ENCODE peak calls at places on chromosome 1, in six cellular contexts. K is upper lobe of left lung, S is right atrium auricular region, L is stomach, Q is psoas muscle, G is IMR-90. M is an unnamed sample. For H3K4me1, the result is how much of the 10 kb centered on the place peaks cover.

GRCh38 chr1:180594723-180595122 is 36.0 kb downstream of the OVAAL start:
- DNase-seq in K (no peak), S (no peak), Q (no peak), L (no peak), G (no peak), M (no peak)

GRCh38 chr1:45953934-45954333 is 150.5 kb downstream of the MAST2 start:
- DNase-seq in Q (no peak), G (peak), L (no peak), K (no peak), S (no peak), M (no peak)

GRCh38 chr1:109516872-109517271 is 7.3 kb upstream of the AMIGO1 start:
- DNase-seq in K (no peak), L (no peak), S (no peak), G (peak), Q (no peak), M (no peak)

GRCh38 chr1:245332513-245332912 is 177.7 kb downstream of the KIF26B start:
- DNase-seq in L (no peak), K (no peak), Q (no peak), S (no peak), G (peak), M (no peak)

GRCh38 chr1:24318238-24318987 is 744 bp upstream of the GRHL3 start:
- DNase-seq in K (no peak), L (no peak), Q (no peak), S (no peak), G (peak), M (no peak)

GRCh38 chr1:241229216-241229615 is 127.8 kb downstream of the RGS7 start:
- DNase-seq in K (no peak), S (no peak), Q (no peak), G (no peak), L (peak), M (no peak)

GRCh38 chr1:3674100-3675094 is 22.1 kb downstream of the TP73 start:
- DNase-seq in K (peak), L (no peak), Q (peak), S (no peak), G (no peak), M (peak)

GRCh38 chr1:201002510-201002909 is 21.0 kb downstream of the KIF21B start:
- DNase-seq in K (no peak), L (no peak), G (no peak), Q (no peak), S (no peak), M (no peak)

GRCh38 chr1:214022229-214022791 is 34.5 kb downstream of the PROX1 start:
- DNase-seq in G (no peak), L (no peak), Q (no peak), K (no peak), S (no peak), M (no peak)

GRCh38 chr1:17377325-17377953 is 5.4 kb downstream of the PADI6 start:
- DNase-seq in K (no peak), G (no peak), Q (no peak), S (no peak), L (no peak), M (peak)

GRCh38 chr1:234638832-234639799 is 29.1 kb upstream of the IRF2BP2 start:
- DNase-seq in Q (no peak), G (peak), S (no peak), K (no peak), L (no peak), M (no peak)

GRCh38 chr1:58895082-58895481 is 111.2 kb upstream of the JUN start:
- DNase-seq in G (no peak), Q (no peak), K (no peak), S (no peak), L (no peak), M (no peak)

GRCh38 chr1:158126425-158126824 is 54.3 kb upstream of the CD1D start:
- DNase-seq in G (no peak), S (no peak), K (no peak), L (no peak), Q (no peak), M (peak)

GRCh38 chr1:84096121-84096635 is 47.9 kb upstream of the PRKACB start:
- DNase-seq in G (peak), K (no peak), S (no peak), Q (no peak), L (no peak), M (no peak)

GRCh38 chr1:63624911-63625310 is 31.7 kb downstream of the PGM1 start:
- DNase-seq in L (no peak), S (no peak), G (no peak), K (no peak), Q (no peak), M (no peak)

GRCh38 chr1:235468970-235469369 is 35.3 kb downstream of the B3GALNT2 start:
- DNase-seq in K (no peak), Q (no peak), L (no peak), S (no peak), G (peak), M (no peak)

GRCh38 chr1:22142315-22143064 is 407 bp downstream of the WNT4 start:
- DNase-seq in Q (peak), L (peak), S (no peak), K (peak), G (no peak), M (peak)

GRCh38 chr1:53286950-53287349 is 40.9 kb downstream of the LRP8 start:
- DNase-seq in G (no peak), L (no peak), Q (no peak), K (no peak), S (no peak), M (no peak)

GRCh38 chr1:6801998-6802397 is 16.7 kb downstream of the CAMTA1 start:
- DNase-seq in S (no peak), L (no peak), Q (no peak), K (no peak), G (peak), M (no peak)

GRCh38 chr1:72140222-72140621 is 142.1 kb downstream of the NEGR1 start:
- DNase-seq in K (no peak), G (no peak), S (no peak), Q (no peak), L (no peak), M (no peak)

GRCh38 chr1:1308756-1309524 is 543 bp downstream of the PUSL1 start:
- DNase-seq in K (peak), S (no peak), L (no peak), Q (no peak), G (no peak), M (peak)

GRCh38 chr1:44670751-44671640 is 3.3 kb downstream of the TMEM53 start:
- DNase-seq in L (no peak), S (no peak), Q (no peak), K (no peak), G (no peak), M (no peak)

GRCh38 chr1:54118704-54119103 is 34.1 kb downstream of the CDCP2 start:
- DNase-seq in K (no peak), Q (no peak), G (peak), L (no peak), S (no peak), M (no peak)

GRCh38 chr1:204513117-204513716 is 3.0 kb upstream of the MDM4 start:
- DNase-seq in G (no peak), Q (no peak), S (no peak), L (no peak), K (no peak), M (no peak)

GRCh38 chr1:27637052-27637451 is 2.1 kb upstream of the FGR start:
- DNase-seq in S (no peak), G (peak), L (no peak), K (no peak), Q (no peak), M (peak)

GRCh38 chr1:16038620-16038912 is 5.0 kb upstream of the CLCNKB start:
- DNase-seq in K (no peak), L (no peak), Q (no peak), S (no peak), G (no peak), M (no peak)

GRCh38 chr1:33641099-33641830 is 168.8 kb downstream of the ZSCAN20 start:
- DNase-seq in G (peak), L (no peak), K (no peak), S (no peak), Q (no peak), M (peak)
- TF ChIP-seq CTCF in G (peak), L (peak), K (peak), S (peak), Q (no peak), M (peak)

DNA sequence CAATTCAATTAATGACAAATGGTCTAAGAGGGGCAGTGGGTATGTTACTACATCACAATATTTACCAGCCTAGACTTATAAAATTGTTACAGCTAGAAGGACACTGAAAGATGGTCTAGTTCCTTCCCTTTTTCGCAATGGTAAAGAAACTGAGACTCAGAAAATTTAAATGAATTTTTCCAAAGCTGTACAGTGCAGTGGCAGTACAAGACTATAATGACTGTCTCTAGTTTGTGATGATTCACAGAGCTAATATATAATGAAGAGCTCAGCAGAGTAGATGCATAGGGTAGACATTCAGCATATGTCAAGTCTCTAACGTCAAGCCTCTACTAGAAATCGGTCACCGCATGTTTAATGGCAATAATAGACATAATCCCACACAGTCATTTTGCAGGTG is 4.6 kb downstream of the PLPP3 start:
- DNase-seq in G (no peak), S (no peak), Q (no peak), K (no peak), L (no peak), M (no peak)
- H3K4me1 ChIP-seq in G (under half), S (half or more), Q (half or more), K (under half), L (half or more), M (under half)

DNA sequence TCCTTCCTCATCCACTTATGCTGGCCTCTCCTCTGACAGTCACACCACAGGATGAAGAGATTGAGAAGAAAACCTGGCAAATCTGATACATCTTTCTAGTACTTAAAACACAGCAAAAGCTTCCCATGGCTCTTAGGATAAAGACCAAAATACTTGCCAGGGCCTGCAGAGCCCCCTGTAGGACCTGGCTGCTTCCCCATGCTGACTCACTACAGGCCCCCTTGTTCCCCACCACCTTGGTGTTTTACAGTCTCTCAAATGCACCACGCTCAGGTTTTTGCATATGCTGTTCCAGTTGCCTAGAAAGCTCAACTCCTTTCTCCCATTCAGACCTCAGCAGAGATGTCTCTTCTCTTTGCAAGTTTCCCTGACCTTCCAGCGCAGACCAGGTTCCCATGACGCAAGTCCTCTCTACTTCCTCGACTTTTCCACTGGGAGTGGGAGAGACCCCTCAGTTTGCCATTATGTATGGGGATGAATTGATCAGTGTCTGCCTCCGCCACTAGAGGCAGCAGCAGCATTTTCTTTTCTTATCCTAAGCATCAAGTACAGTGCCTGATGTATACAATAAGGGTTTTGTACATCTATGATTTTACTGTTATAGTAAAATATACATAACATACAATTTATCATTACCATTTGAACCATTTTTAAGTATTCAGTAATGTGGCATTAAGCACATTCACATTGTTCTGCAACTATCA is 113.8 kb upstream of the C8B start:
- DNase-seq in S (no peak), Q (no peak), G (no peak), K (no peak), L (no peak), M (peak)
- TF ChIP-seq CTCF in S (no peak), Q (no peak), G (peak), K (no peak), L (no peak), M (peak)

DNA sequence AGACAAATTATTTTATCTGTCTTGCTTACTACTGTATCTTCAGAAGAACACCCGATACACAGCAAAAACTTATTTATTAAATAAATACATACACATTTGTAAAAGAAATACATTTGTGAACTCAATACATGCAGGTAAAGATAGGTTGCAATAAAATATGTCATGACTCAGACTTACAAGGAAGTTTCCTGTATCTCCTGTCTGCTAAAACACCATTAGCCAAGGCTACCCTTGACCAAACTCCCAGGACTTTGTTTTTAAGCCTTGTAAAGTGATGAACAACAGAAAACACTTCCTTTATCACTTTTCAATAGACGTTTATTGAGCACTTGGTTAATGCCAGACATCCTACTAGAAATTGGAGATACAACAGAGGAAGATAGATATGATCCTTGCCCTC is 56.5 kb upstream of the HSD17B7 start:
- DNase-seq in Q (no peak), S (no peak), G (no peak), L (no peak), K (no peak), M (no peak)
- H3K4me1 ChIP-seq in Q (under half), S (under half), G (under half), L (under half), K (under half), M (under half)

DNA sequence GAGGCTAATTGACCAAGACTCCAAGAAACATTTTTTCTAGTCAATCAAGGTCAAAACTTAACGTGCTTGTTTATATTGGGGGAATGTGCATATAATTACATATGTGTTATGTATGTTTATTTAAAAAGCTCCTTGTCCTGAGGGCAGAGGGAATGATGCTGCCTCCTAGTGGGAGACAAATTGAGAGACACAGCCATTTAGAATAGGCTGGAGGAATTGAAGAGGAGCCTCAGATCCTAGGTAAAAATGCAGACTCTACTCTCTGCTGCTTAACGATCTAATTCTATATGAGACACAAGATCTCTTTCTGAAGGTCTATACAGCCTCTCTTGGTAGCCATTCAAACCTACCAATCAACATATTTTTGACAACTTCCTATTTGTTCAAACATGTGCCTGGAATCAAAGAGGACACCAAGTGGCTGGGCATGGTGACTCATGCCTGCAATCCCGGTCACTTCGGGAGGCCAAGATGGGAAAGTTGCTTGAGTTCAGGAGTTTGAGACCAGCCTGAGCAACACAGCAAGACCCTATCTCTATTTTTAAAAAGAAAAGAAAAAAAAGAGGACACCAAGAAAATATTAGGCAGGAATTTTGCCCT is 136.6 kb upstream of the ZNF648 start:
- DNase-seq in G (no peak), S (no peak), L (no peak), Q (no peak), K (no peak), M (no peak)
- TF ChIP-seq CTCF in G (no peak), S (no peak), L (no peak), Q (no peak), K (peak), M (peak)

GRCh38 chr1:198186916-198187580 is 30.2 kb downstream of the NEK7 start:
- DNase-seq in S (no peak), Q (no peak), L (no peak), G (peak), K (no peak), M (no peak)
- H3K4me1 ChIP-seq in S (half or more), Q (half or more), L (under half), G (under half), K (under half), M (under half)

DNA sequence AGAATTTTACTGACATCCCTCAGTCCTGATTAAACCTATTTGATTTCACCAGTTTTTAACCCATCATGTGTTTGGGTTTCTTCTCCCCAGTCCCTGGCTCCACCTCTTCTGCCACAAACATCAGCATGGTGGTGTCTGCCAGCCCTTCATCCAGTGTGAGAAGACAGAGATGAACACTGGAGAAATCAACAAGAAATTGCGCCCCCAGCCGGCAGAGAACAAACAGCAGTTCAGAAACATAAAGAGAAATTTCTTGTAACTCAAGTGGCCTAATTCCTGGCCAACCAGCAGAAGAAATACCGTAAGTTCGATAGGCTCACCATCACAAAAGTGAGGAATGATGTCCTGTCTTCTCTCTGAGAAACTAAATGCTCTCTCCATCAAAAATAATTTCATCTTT is 18.3 kb downstream of the S100A11 start:
- DNase-seq in Q (no peak), L (no peak), G (no peak), K (no peak), S (no peak), M (peak)
- TF ChIP-seq CTCF in Q (no peak), L (no peak), G (peak), K (no peak), S (no peak), M (peak)

M was measured in endodermal cell.